ENCODE peak calls at places on chromosomes 16 and 17, in five cellular contexts. P is NCI-H1417; J is stimulated activated CD8-positive, alpha-beta memory T cell treated with anti-CD3 and anti-CD28 coated beads, Interleukin-4, amount 100 ng/mL, for 4 hours; B is GM03348; T is M059J. U is an unnamed sample.

GRCh38 chr17:34584805-34585416 is 5.5 kb downstream of the TMEM132E start:
- DNase-seq in P (peak), B (peak), T (peak), J (no peak), U (peak)

GRCh38 chr16:1612320-1613111 is at the start of gene CRAMP1:
- DNase-seq in P (no peak), T (peak), J (no peak), B (peak), U (no peak)

GRCh38 chr16:13935408-13935807 is 15.5 kb downstream of the ERCC4 start:
- DNase-seq in P (peak), T (no peak), J (no peak), B (no peak), U (no peak)

GRCh38 chr16:48317614-48318013 is 67.6 kb downstream of the SIAH1 start:
- DNase-seq in T (peak), J (no peak), P (no peak), B (peak), U (no peak)

GRCh38 chr17:32933881-32934280 is 5.9 kb downstream of the TMEM98 start:
- DNase-seq in J (no peak), P (no peak), B (no peak), T (no peak), U (no peak)

GRCh38 chr16:1181715-1182671 is 29.1 kb downstream of the CACNA1H start:
- DNase-seq in P (peak), J (no peak), T (peak), B (peak), U (no peak)

GRCh38 chr16:4664538-4665418 is 28.6 kb upstream of the NUDT16L1 start:
- DNase-seq in J (no peak), T (no peak), P (peak), B (no peak), U (no peak)

GRCh38 chr17:61583242-61583641 is 7.8 kb downstream of the NACA2 start:
- DNase-seq in J (no peak), B (peak), T (peak), P (no peak), U (peak)

GRCh38 chr16:1433756-1434155 is 2.9 kb downstream of the PERCC1 start:
- DNase-seq in J (no peak), B (no peak), P (no peak), T (no peak), U (no peak)

GRCh38 chr16:48997081-48997615 is 284.5 kb downstream of the CBLN1 start:
- DNase-seq in P (no peak), B (no peak), T (no peak), J (no peak), U (no peak)

GRCh38 chr16:29868396-29868795 is 5.4 kb upstream of the CDIPT start:
- DNase-seq in P (no peak), T (no peak), J (no peak), B (no peak), U (no peak)

GRCh38 chr17:74485841-74486240 is 19.4 kb downstream of the CD300A start:
- DNase-seq in P (no peak), J (no peak), B (peak), T (no peak), U (no peak)

GRCh38 chr17:78492116-78492799 is 84.9 kb downstream of the DNAH17 start:
- DNase-seq in T (no peak), P (no peak), J (no peak), B (no peak), U (no peak)

GRCh38 chr16:89924925-89925307 is 1.8 kb downstream of the TUBB3 start:
- DNase-seq in J (no peak), T (no peak), P (peak), B (no peak), U (peak)

GRCh38 chr16:85168732-85169256 is 56.5 kb upstream of the CIBAR2 start:
- DNase-seq in P (no peak), T (peak), B (peak), J (no peak), U (peak)

GRCh38 chr16:66605177-66605999 is 884 bp downstream of the CMTM3 start:
- DNase-seq in T (peak), J (no peak), P (no peak), B (peak), U (no peak)

GRCh38 chr16:14015017-14015416 is 56.1 kb upstream of the MRTFB start:
- DNase-seq in P (no peak), B (no peak), T (no peak), J (no peak), U (no peak)

GRCh38 chr16:86287641-86288201 is 222.6 kb upstream of the FOXF1 start:
- DNase-seq in J (no peak), P (no peak), B (no peak), T (no peak), U (no peak)

GRCh38 chr16:89951509-89951908 is 3.0 kb downstream of the DEF8 start:
- DNase-seq in T (no peak), B (no peak), J (no peak), P (no peak), U (no peak)

GRCh38 chr17:77323413-77324171 is 182.8 kb downstream of the SEC14L1 start:
- DNase-seq in J (no peak), T (peak), B (no peak), P (no peak), U (no peak)

GRCh38 chr17:72498671-72499210 is 377.9 kb downstream of the SOX9 start:
- DNase-seq in B (no peak), P (peak), J (no peak), T (peak), U (no peak)

GRCh38 chr17:64185101-64185500 is 55.2 kb upstream of the ERN1 start:
- DNase-seq in B (no peak), T (no peak), P (no peak), J (no peak), U (no peak)

GRCh38 chr16:70472786-70473433 is 18.5 kb downstream of the FCSK start:
- DNase-seq in B (no peak), P (no peak), T (no peak), J (no peak), U (no peak)

GRCh38 chr16:89827383-89828198 is 684 bp upstream of the SPIRE2 start:
- DNase-seq in T (peak), P (no peak), J (no peak), B (peak), U (no peak)

GRCh38 chr17:40372031-40372430 is 7.5 kb upstream of the GJD3 start:
- DNase-seq in B (no peak), J (no peak), T (no peak), P (no peak), U (no peak)

GRCh38 chr17:77125432-77125901 is 15.3 kb upstream of the SEC14L1 start:
- DNase-seq in P (peak), T (peak), B (peak), J (no peak), U (no peak)

GRCh38 chr16:56525154-56525720 is 5.4 kb upstream of the BBS2 start:
- DNase-seq in B (peak), T (no peak), P (no peak), J (no peak), U (no peak)

GRCh38 chr16:23013484-23013883 is 135.8 kb downstream of the USP31 start:
- DNase-seq in B (no peak), J (no peak), T (peak), P (no peak), U (peak)

U was measured in NCI-H526.